ENCODE peak calls at places on chromosomes 7 and 10, in seven cellular contexts. C is naive thymus-derived CD8-positive, alpha-beta T cell; S is neuronal stem cell; Z is transverse colon; A is KBM-7; D is NCI-H2081; B is stimulated activated CD4-positive, alpha-beta T cell treated with anti-CD3 and anti-CD28 coated beads, Interleukin-2, amount 100 ng/mL, for 48 hours. L is an unnamed sample.

GRCh38 chr10:70751991-70752390 is 33.2 kb downstream of the TBATA start:
- DNase-seq in C (no peak), S (no peak), Z (no peak), A (no peak), D (no peak), B (no peak), L (no peak)

GRCh38 chr10:70748305-70748704 is 36.9 kb downstream of the TBATA start:
- DNase-seq in C (no peak), S (no peak), Z (no peak), A (no peak), D (no peak), B (no peak), L (no peak)

GRCh38 chr10:69319911-69320316 is 41.6 kb downstream of the HK1 start:
- DNase-seq in C (no peak), S (no peak), Z (no peak), A (no peak), D (no peak), B (no peak), L (no peak)

GRCh38 chr7:33903770-33904679 is 1.3 kb upstream of the BMPER start:
- DNase-seq in C (no peak), S (peak), Z (peak), A (peak), D (no peak), B (peak), L (peak)

GRCh38 chr10:60144099-60144498 is 237.7 kb upstream of the CCDC6 start:
- DNase-seq in C (no peak), S (no peak), Z (no peak), A (no peak), D (no peak), B (no peak), L (no peak)

GRCh38 chr7:104923010-104923421 is 91.0 kb upstream of the KMT2E start:
- DNase-seq in C (peak), S (peak), Z (peak), A (peak), D (peak), B (peak), L (peak)

GRCh38 chr7:115995701-115996100 is 34.9 kb downstream of the TFEC start:
- DNase-seq in C (no peak), S (no peak), Z (no peak), A (no peak), D (no peak), B (no peak), L (no peak)

GRCh38 chr10:88108115-88108610 is 244.7 kb downstream of the PTEN start:
- DNase-seq in C (no peak), S (no peak), Z (no peak), A (peak), D (no peak), B (no peak), L (no peak)

GRCh38 chr10:70885931-70886903 is 2.1 kb downstream of the PCBD1 start:
- DNase-seq in C (no peak), S (no peak), Z (no peak), A (no peak), D (no peak), B (no peak), L (no peak)